ENCODE peak calls at places on chromosomes 2 and 18, in four cellular contexts. C is endothelial cell of umbilical vein, E is GM12878, V is HepG2. G is an unnamed sample.

GRCh38 chr2:105893011-105893995 is 148.6 kb downstream of the NCK2 start:
- DNase-seq in C (no peak), E (no peak), V (no peak), G (no peak)

GRCh38 chr2:186610785-186611184 is 20.9 kb downstream of the ITGAV start:
- DNase-seq in V (no peak), C (peak; percentile 31), E (no peak), G (no peak)

GRCh38 chr2:101827246-101827645 is 129.7 kb downstream of the MAP4K4 start:
- DNase-seq in E (no peak), V (peak; percentile 74), C (peak; percentile 45), G (peak; percentile 45)

GRCh38 chr2:240412211-240412830 is 23.1 kb upstream of the GPC1 start:
- DNase-seq in C (no peak), V (no peak), E (no peak), G (no peak)

GRCh38 chr2:88554189-88554588 is 73.1 kb downstream of the EIF2AK3 start:
- DNase-seq in C (no peak), V (no peak), E (no peak), G (peak; percentile 25)

GRCh38 chr18:31819106-31819924 is 58.6 kb upstream of the SLC25A52 start:
- DNase-seq in C (peak; percentile 52), V (peak; percentile 59), E (no peak), G (peak; percentile 2)

GRCh38 chr2:133192028-133192427 is 376.2 kb downstream of the NCKAP5 start:
- DNase-seq in E (no peak), V (no peak), C (no peak), G (no peak)

GRCh38 chr18:8795586-8795985 is 90.2 kb downstream of the MTCL1 start:
- DNase-seq in E (no peak), V (no peak), C (peak; percentile 57), G (no peak)

GRCh38 chr2:102520009-102520408 is 47.0 kb downstream of the SLC9A4 start:
- DNase-seq in V (peak; percentile 56), E (no peak), C (peak; percentile 24), G (peak; percentile 61)

GRCh38 chr2:37615808-37616673 is 55.4 kb downstream of the CDC42EP3 start:
- DNase-seq in C (peak; percentile 54), E (no peak), V (no peak), G (no peak)

GRCh38 chr2:166088634-166089033 is 39.2 kb downstream of the SCN1A start:
- DNase-seq in V (peak; percentile 53), E (no peak), C (peak; percentile 97), G (no peak)

GRCh38 chr2:72011791-72012190 is 135.9 kb downstream of the CYP26B1 start:
- DNase-seq in V (no peak), C (no peak), E (no peak), G (no peak)

GRCh38 chr2:151733781-151734672 is at the start of gene NEB:
- DNase-seq in V (no peak), E (no peak), C (no peak), G (no peak)

GRCh38 chr2:46818141-46818552 is 97.5 kb downstream of the MCFD2 start:
- DNase-seq in E (no peak), C (no peak), V (no peak), G (no peak)

DNA sequence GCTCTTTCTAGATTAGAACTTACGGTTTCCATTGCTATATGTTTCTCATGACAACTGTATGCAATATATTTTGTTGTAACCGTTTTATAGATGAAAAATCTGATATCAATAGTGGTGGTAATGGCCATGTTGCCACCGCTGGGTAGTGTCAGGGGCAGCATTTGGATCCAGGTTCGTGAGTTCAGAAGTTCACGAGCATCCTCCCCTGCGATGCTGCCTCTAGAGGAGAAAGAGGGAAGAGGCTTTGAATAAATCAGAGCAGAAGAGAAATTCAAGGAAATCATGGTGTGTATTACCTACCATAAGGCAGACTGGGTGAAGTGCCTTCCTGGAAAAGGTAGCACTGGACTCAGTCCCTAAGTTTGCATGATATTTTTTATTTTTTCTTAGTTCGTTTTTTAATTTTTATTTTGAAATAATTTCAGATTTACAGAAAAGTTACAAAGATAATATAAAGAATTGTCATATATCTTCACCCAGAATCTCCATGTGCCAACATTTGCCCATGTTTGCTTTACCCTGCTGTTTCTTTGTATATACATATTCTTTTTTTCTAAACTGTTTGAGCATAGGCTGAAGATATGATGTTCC is 3.3 kb upstream of the ZBTB7C start:
- DNase-seq in E (no peak), V (peak; percentile 56), C (peak; percentile 28), G (peak; percentile 61)
- H3K4me2 ChIP-seq in E (no peak overlapping the region), V (no peak overlapping the region), C (no peak overlapping the region), G (no peak overlapping the region)

DNA sequence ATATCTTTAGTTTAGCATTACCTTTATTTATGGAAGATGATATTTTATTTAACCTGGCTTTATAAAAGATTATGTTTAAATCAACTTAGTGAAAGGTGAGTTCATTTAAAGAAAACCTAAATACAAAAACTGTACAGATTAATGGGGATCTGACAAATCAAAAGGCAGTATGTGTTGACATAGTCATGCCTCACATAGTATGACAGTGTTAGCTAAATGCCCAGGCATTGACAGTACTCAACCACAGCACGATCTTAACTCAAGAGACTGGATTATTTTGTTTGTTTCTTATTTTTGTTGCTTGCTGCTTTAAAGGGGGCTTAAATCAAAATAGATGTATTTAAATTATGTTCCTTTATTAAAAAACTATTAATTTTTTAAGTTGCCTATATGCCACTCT is 7.8 kb downstream of the DOK6 start:
- DNase-seq in C (no peak), V (no peak), E (no peak), G (no peak)
- TF ChIP-seq MYC in C (no peak), V (no peak), E (no peak), G (no peak)

GRCh38 chr2:237400199-237400598 is 13.8 kb downstream of the COL6A3 start:
- DNase-seq in C (no peak), V (no peak), E (no peak), G (no peak)
- H3K4me2 ChIP-seq in C (no peak overlapping the region), V (no peak overlapping the region), E (no peak overlapping the region), G (no peak overlapping the region)

GRCh38 chr18:76765649-76766048 is 56.7 kb upstream of the ZNF236 start:
- DNase-seq in C (no peak), V (no peak), E (no peak), G (no peak)

GRCh38 chr18:76767954-76768353 is 54.4 kb upstream of the ZNF236 start:
- DNase-seq in V (no peak), E (no peak), C (no peak), G (no peak)

GRCh38 chr18:76766429-76766828 is 55.9 kb upstream of the ZNF236 start:
- DNase-seq in V (no peak), E (no peak), C (no peak), G (no peak)

GRCh38 chr18:76772665-76773064 is 49.7 kb upstream of the ZNF236 start:
- DNase-seq in E (no peak), V (no peak), C (no peak), G (no peak)

DNA sequence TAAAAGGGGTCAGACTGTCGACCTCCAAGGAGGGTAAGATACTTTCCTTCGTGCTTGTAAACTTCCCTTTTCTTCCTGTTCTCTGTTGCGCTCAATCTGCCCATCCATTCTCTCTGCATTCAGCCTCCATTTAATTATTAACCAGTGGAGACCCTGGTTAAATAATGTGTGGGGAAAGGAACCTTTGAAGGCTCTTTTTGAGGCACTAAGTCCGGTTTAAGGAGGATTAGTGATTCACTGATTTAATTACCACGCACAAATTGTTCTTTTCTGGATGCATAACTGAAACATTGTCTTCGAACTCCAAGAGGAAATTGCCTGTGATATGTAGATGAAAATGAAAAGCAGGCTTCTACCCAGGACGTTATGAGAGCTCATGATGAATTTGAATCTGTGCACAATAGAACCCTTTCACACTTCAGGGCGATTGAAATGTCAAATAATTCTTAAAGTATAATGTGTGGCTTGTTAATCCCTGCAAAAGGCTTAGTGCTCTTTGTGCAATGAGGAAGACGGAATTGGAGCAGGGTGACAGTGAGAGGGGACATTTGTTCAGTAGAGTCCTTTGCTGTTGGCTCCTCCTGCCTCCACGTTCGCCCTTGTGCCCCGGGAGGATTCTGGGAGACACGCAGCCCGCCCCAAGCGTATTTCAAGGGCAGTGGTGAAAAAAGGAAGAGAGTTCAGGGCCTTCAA is 51.1 kb upstream of the ZNF236 start:
- DNase-seq in C (no peak), V (peak; percentile 73), E (no peak), G (no peak)
- TF ChIP-seq MYC in C (no peak), V (no peak), E (no peak), G (no peak)

DNA sequence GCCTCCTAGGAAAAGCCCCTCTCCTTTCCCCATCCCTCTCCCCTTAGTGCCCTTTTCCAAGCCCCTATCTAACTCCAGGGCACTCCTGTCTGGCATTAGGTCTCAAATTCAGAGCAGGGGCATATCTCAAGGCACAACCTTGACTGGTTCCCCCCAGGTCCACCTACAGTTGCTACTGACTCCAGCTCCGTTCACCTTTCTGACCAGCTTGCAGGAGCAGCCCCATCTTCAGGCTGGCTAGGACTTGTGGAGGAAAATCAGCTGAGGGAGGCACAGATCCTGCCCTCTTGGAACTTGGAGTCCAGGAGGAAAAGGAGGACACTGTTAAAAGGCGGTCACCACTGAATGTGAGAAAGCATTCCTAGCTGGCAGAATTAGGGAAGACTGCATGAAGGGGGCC is 152.4 kb downstream of the ZFP36L2 start:
- DNase-seq in C (no peak), E (no peak), V (no peak), G (no peak)
- H3K4me2 ChIP-seq in C (no peak overlapping the region), E (no peak overlapping the region), V (no peak overlapping the region), G (peak overlapping the region; percentile 36)

DNA sequence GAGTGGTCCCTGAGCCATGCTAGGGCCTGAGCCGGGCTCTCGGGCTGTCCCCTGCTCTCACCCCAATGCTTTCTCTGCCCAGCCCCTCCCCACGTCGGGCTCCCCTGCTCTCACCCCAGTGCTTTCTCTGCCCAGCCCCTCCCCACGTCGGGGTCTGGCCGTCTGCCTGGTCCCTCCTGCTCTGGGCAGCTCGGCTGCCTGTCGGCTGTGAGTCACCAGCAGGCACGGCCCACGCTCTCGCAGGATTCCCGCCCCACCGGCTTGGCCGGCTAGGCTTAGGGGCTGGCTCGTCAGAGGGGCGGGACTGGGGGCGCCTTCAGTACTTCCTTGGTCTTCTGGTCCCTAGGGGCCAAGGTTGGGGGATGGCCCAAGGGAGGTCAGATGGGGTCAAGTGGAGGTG is 3.3 kb downstream of the BOK start:
- DNase-seq in V (no peak), E (no peak), C (peak; percentile 67), G (no peak)
- TF ChIP-seq MYC in V (no peak), E (no peak), C (no peak), G (no peak)

GRCh38 chr2:34822616-34823015 is 1223.5 kb upstream of the FAM98A start:
- DNase-seq in E (no peak), V (no peak), C (no peak), G (no peak)
- H3K4me2 ChIP-seq in E (no peak overlapping the region), V (no peak overlapping the region), C (no peak overlapping the region), G (no peak overlapping the region)

GRCh38 chr2:48312126-48312525 is 217.8 kb upstream of the STON1 start:
- DNase-seq in V (peak; percentile 25), E (no peak), C (no peak), G (no peak)

GRCh38 chr2:48309900-48310299 is 220.1 kb upstream of the STON1 start:
- DNase-seq in V (no peak), E (no peak), C (no peak), G (no peak)

GRCh38 chr2:48305569-48305968 is 224.4 kb upstream of the STON1 start:
- DNase-seq in C (no peak), E (no peak), V (peak; percentile 43), G (no peak)

GRCh38 chr2:48310581-48310980 is 219.4 kb upstream of the STON1 start:
- DNase-seq in C (no peak), E (no peak), V (no peak), G (no peak)

GRCh38 chr2:48306409-48307284 is 223.3 kb upstream of the STON1 start:
- DNase-seq in V (no peak), C (no peak), E (no peak), G (no peak)
- TF ChIP-seq MYC in V (no peak), C (no peak), E (no peak), G (no peak)